ENCODE peak calls at places on chromosomes 6 and 20, in ten cellular contexts. X is heart right ventricle, U is left ventricle myocardium inferior, S is HCT116, I is IMR-90, Z is lower lobe of right lung, W is AG04450, O is cardiac fibroblast, D is cardiac muscle cell, K is thoracic aorta. E is an unnamed sample.

GRCh38 chr20:57710841-57711240 is 1.0 kb upstream of the PMEPA1 start:
- DNase-seq in X (no peak), U (no peak), S (no peak), I (no peak), Z (no peak), W (no peak), O (no peak), D (no peak), K (no peak), E (no peak)

GRCh38 chr20:57244627-57245214 is 21.7 kb downstream of the BMP7 start:
- DNase-seq in X (no peak), U (no peak), S (no peak), I (no peak), Z (no peak), W (no peak), O (no peak), D (no peak), K (no peak), E (no peak)

GRCh38 chr20:12358006-12358654 is 440.4 kb downstream of the BTBD3 start:
- DNase-seq in X (no peak), U (no peak), S (no peak), I (no peak), Z (no peak), W (no peak), O (peak; percentile 56), D (peak; percentile 62), K (no peak), E (peak; percentile 12)

GRCh38 chr6:68632620-68633195 is 2.4 kb upstream of the ADGRB3 start:
- DNase-seq in X (no peak), U (no peak), S (no peak), I (no peak), Z (no peak), W (no peak), O (no peak), D (no peak), K (no peak), E (no peak)

GRCh38 chr6:108944707-108945685 is 96.8 kb downstream of the ARMC2 start:
- DNase-seq in X (peak; percentile 83), U (peak; percentile 69), S (no peak), I (peak; percentile 93), Z (no peak), W (peak; percentile 62), O (peak; percentile 94), D (peak; percentile 96), K (no peak), E (peak; percentile 97)

GRCh38 chr6:91082311-91082803 is 495.5 kb upstream of the MAP3K7 start:
- DNase-seq in X (no peak), U (no peak), S (no peak), I (peak; percentile 40), Z (no peak), W (no peak), O (peak; percentile 24), D (peak; percentile 59), K (no peak), E (peak; percentile 3)

GRCh38 chr6:147869223-147869600 is 360.7 kb downstream of the SAMD5 start:
- DNase-seq in X (no peak), U (no peak), S (no peak), I (no peak), Z (no peak), W (no peak), O (no peak), D (no peak), K (no peak), E (no peak)

GRCh38 chr6:77055711-77056110 is 407.6 kb downstream of the HTR1B start:
- DNase-seq in X (no peak), U (no peak), S (no peak), I (no peak), Z (no peak), W (no peak), O (no peak), D (no peak), K (no peak), E (no peak)

GRCh38 chr6:14690120-14691056 is 555.5 kb upstream of the JARID2 start:
- DNase-seq in X (no peak), U (no peak), S (no peak), I (no peak), Z (no peak), W (no peak), O (no peak), D (no peak), K (no peak), E (no peak)

GRCh38 chr6:44661221-44661609 is 273.7 kb downstream of the CDC5L start:
- DNase-seq in X (no peak), U (no peak), S (no peak), I (no peak), Z (no peak), W (no peak), O (peak; percentile 14), D (no peak), K (no peak), E (peak; percentile 42)
- TF ChIP-seq CTCF in X (no peak), U (no peak), S (no peak), I (no peak), Z (no peak), W (no peak), O (no peak), D (no peak), K (no peak), E (no peak)

GRCh38 chr20:1896859-1897258 is 1.7 kb downstream of the SIRPA start:
- DNase-seq in X (no peak), U (no peak), S (no peak), I (no peak), Z (no peak), W (no peak), O (no peak), D (no peak), K (no peak), E (no peak)

GRCh38 chr20:1894951-1895673 is at the start of gene SIRPA:
- DNase-seq in X (peak; percentile 69), U (peak; percentile 69), S (no peak), I (peak; percentile 64), Z (peak; percentile 58), W (no peak), O (peak; percentile 76), D (peak; percentile 84), K (peak; percentile 42), E (peak; percentile 67)

GRCh38 chr20:1895674-1896496 is 678 bp downstream of the SIRPA start:
- DNase-seq in X (no peak), U (no peak), S (no peak), I (no peak), Z (peak; percentile 58), W (no peak), O (no peak), D (peak; percentile 39), K (no peak), E (no peak)

GRCh38 chr20:1893721-1894470 is 1.3 kb upstream of the SIRPA start:
- DNase-seq in X (peak; percentile 55), U (peak; percentile 73), S (peak; percentile 4), I (no peak), Z (peak; percentile 86), W (no peak), O (no peak), D (no peak), K (no peak), E (no peak)

DNA sequence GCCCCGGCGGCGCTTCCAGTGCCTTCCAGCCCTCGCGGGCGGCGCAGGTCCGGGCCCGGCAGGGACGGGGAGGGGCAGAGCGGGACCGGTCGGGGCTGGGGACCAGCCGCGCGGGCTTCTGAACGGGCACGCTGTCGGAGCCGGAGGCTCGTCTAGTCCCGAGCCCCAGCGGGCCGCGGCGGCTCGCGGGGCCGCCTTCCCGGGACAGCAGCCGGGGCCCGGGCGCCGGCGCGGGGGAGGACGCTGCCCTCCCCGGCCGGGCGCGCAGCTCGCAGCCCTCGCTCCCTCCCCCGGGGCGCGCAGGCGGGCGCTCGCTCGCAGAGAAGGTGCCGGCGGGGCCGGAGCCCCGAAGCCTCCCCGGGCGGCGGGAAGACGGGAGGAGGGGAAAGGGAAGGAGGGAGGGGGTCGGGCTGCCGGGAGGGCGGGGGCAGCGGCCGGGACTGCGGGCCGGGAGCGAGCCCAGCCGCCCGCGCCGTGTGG is 696 bp upstream of the SIRPA start:
- DNase-seq in X (no peak), U (peak; percentile 58), S (no peak), I (peak; percentile 59), Z (no peak), W (no peak), O (peak; percentile 79), D (peak; percentile 82), K (no peak), E (peak; percentile 75)
- H3K4me3 ChIP-seq in X (peak overlapping the region; percentile 82), U (peak overlapping the region; percentile 75), S (peak overlapping the region; percentile 88), I (peak overlapping the region; percentile 77), Z (peak overlapping the region; percentile 65), W (peak overlapping the region; percentile 86), O (peak overlapping the region; percentile 75), D (peak overlapping the region; percentile 70), K (peak overlapping the region; percentile 96), E (peak overlapping the region; percentile 77)

DNA sequence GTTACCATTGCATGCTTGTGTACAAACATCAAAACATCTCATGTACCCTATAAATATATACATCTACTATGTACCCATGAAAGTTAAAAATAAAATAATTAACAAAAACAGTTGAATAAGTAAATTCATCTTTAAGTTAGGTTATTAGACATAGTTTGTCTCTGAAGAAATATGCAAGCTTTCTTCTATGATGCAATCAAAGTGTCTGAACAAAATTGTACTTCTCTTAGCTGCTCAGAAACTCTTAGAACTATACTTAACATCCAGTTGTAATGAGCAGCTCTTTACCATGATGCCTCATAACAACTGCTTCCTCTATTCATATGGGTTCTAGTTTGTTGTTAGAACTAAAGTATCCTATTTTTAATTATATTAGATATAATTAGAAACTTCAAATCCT is 5.9 kb downstream of the VNN1 start:
- DNase-seq in X (no peak), U (no peak), S (no peak), I (no peak), Z (no peak), W (no peak), O (no peak), D (no peak), K (no peak), E (no peak)
- TF ChIP-seq CTCF in X (no peak), U (no peak), S (no peak), I (no peak), Z (no peak), W (no peak), O (no peak), D (no peak), K (no peak), E (no peak)

DNA sequence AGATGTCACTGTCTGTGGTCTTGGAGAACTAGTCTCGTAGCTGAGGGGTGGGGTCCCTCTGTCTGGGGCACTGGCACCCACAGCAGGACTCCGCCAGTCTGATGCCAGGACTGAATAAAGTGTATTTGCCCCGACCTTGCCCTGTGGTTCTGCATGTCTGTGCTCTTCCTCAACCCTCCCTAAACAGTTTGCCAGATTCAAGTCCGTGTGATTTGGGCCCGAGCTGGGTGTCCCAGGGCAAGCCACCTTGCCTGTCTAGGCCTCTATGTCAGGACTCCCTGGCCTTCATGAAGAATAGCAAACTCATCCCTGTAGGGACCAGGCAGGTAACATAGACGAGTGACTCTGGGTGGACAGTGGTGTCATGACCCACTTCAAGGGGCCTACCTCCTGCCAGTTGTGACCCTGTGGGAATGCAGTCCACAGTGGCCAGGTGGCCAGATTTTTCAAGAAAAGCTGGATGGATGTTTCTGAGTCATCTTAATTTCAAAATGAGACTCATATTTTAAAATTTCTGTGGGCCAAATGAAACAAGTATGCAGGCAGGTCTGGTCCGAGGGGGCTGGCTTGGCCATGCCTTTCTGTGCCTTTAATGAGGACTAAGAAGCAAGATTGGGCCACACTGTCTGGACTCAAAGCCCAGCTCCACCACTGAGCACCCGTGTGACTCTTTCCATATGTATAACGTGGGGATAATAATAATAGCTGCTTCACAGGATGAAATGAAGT is 3.4 kb downstream of the SOX12 start:
- DNase-seq in X (no peak), U (no peak), S (no peak), I (no peak), Z (no peak), W (no peak), O (no peak), D (no peak), K (no peak), E (no peak)
- H3K4me3 ChIP-seq in X (no peak overlapping the region), U (peak overlapping the region; percentile 83), S (no peak overlapping the region), I (no peak overlapping the region), Z (no peak overlapping the region), W (peak overlapping the region; percentile 90), O (no peak overlapping the region), D (peak overlapping the region; percentile 98), K (no peak overlapping the region), E (peak overlapping the region; percentile 83)